ENCODE peak calls at places on chromosomes 11 and 22, in eight cellular contexts. F is hepatocyte, M is mucosa of descending colon, W is heart right ventricle, I is BE2C, Q is IMR-90, D is stomach, G is thoracic aorta. K is an unnamed sample.

GRCh38 chr11:72497731-72498130 is 63.4 kb upstream of the CLPB start:
- DNase-seq in F (no peak), M (no peak), W (no peak), I (no peak), Q (no peak), D (no peak), G (no peak), K (no peak)

GRCh38 chr22:30781271-30781875 is 86.7 kb downstream of the OSBP2 start:
- DNase-seq in F (no peak), M (no peak), W (no peak), I (no peak), Q (peak; percentile 16), D (no peak), G (no peak), K (no peak)

GRCh38 chr11:75423721-75424120 is 9.3 kb downstream of the KLHL35 start:
- DNase-seq in F (no peak), M (peak; percentile 21), W (no peak), I (no peak), Q (no peak), D (no peak), G (no peak), K (no peak)

GRCh38 chr11:17386331-17387084 is 2.0 kb downstream of the KCNJ11 start:
- DNase-seq in F (peak; percentile 74), M (peak; percentile 66), W (peak; percentile 60), I (peak; percentile 54), Q (peak; percentile 34), D (peak; percentile 80), G (peak; percentile 28), K (peak; percentile 54)

GRCh38 chr11:18001191-18001590 is 11.7 kb downstream of the SERGEF start:
- DNase-seq in F (no peak), M (no peak), W (no peak), I (no peak), Q (peak; percentile 57), D (no peak), G (no peak), K (no peak)

GRCh38 chr22:45578524-45579147 is 76.0 kb downstream of the FBLN1 start:
- DNase-seq in F (peak; percentile 2), M (no peak), W (no peak), I (no peak), Q (no peak), D (no peak), G (no peak), K (peak; percentile 21)

GRCh38 chr22:30730351-30730750 is 35.7 kb downstream of the OSBP2 start:
- DNase-seq in F (no peak), M (no peak), W (no peak), I (no peak), Q (peak; percentile 64), D (no peak), G (no peak), K (no peak)

GRCh38 chr11:65549088-65549487 is 9.1 kb downstream of the LTBP3 start:
- DNase-seq in F (no peak), M (no peak), W (no peak), I (no peak), Q (no peak), D (no peak), G (no peak), K (no peak)

GRCh38 chr11:112617977-112618829 is 343.0 kb upstream of the NCAM1 start:
- DNase-seq in F (no peak), M (no peak), W (no peak), I (peak; percentile 71), Q (no peak), D (no peak), G (no peak), K (no peak)

GRCh38 chr22:27972732-27973698 is 54.0 kb upstream of the PITPNB start:
- DNase-seq in F (no peak), M (no peak), W (no peak), I (no peak), Q (peak; percentile 50), D (no peak), G (no peak), K (no peak)

GRCh38 chr22:48918585-48919186 is 909.0 kb downstream of the BRD1 start:
- DNase-seq in F (peak; percentile 45), M (no peak), W (no peak), I (no peak), Q (no peak), D (peak; percentile 13), G (no peak), K (no peak)

GRCh38 chr11:134486106-134486505 is 74.1 kb upstream of the B3GAT1 start:
- DNase-seq in F (no peak), M (no peak), W (no peak), I (no peak), Q (no peak), D (no peak), G (no peak), K (no peak)

DNA sequence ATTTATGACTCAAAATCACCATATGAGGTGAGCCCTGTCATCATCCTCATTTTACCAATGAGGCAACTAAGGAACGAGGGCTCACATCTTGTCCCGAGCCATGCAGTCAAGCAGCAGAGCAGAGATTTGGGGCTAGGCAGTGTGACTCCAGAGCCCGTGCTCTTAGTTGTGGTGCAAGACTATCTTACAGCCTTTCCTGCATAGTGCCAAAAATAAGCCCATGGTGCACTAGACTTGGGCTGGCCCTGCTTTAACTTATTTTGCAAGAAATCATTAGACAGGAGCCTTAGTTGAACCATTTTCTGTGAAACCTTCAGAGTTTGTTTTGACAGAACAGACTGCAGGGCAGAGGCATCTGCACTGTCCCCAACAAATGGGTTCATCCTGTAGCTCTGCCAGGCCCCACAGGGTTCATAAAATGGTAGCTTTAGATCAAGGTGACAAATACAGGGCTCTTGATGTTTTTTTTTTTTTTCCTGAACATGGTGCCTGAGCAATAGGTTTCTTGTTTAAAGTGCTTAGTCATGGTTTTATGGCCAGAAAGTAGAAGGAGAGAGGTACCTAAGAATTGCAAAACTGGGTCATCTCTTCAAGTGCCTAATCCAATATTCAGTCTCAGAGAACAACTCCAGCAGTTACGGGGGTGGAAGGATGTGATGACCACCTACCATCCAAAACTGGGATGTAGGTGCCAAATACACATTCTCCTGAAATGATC is 56.6 kb downstream of the BMAL1 start:
- DNase-seq in F (no peak), M (no peak), W (no peak), I (no peak), Q (no peak), D (no peak), G (no peak), K (no peak)
- H3K4me1 ChIP-seq in F (peaks cover 9% of the 10 kb centered on the region), M (peaks cover 29% of the 10 kb centered on the region), W (peaks cover 10% of the 10 kb centered on the region), I (peaks cover 4% of the 10 kb centered on the region), Q (peaks cover 21% of the 10 kb centered on the region), D (peaks cover 83% of the 10 kb centered on the region), G (peaks cover 46% of the 10 kb centered on the region), K (peaks cover 39% of the 10 kb centered on the region)

GRCh38 chr11:3046641-3047040 is 10.6 kb downstream of the CARS1 start:
- DNase-seq in F (no peak), M (no peak), W (no peak), I (no peak), Q (no peak), D (no peak), G (no peak), K (no peak)

GRCh38 chr11:3047637-3048036 is 9.6 kb downstream of the CARS1 start:
- DNase-seq in F (no peak), M (no peak), W (no peak), I (no peak), Q (no peak), D (no peak), G (no peak), K (no peak)

GRCh38 chr11:3044004-3044403 is 13.2 kb downstream of the CARS1 start:
- DNase-seq in F (no peak), M (no peak), W (no peak), I (no peak), Q (peak; percentile 24), D (no peak), G (no peak), K (no peak)

GRCh38 chr11:3044915-3045314 is 12.3 kb downstream of the CARS1 start:
- DNase-seq in F (no peak), M (no peak), W (no peak), I (no peak), Q (no peak), D (no peak), G (no peak), K (no peak)

DNA sequence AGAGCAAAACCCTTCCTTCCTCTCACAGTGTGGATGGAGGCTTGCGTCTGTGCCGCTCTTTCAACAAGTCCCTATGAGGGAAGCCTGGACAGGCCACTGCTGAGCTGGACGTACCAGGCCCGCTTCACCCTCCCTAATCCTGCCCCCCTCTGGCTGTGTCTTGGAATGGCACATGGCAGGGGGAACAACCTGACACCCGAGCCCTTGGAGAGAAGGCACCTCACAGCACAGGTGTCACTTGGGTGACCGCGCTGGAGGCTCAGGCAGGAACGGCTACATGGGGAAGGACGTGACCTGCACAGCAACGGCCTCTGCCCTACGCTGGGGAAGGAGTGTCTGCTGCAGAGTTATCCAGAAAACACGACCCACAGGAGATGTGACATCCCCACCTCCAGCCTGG is 11.0 kb downstream of the CARS1 start:
- DNase-seq in F (no peak), M (no peak), W (no peak), I (no peak), Q (no peak), D (no peak), G (no peak), K (no peak)
- TF ChIP-seq CTCF in F (no peak), M (no peak), W (no peak), I (peak; percentile 6), Q (peak; percentile 20), D (no peak), G (no peak), K (no peak)

GRCh38 chr22:42918500-42918899 is 61.4 kb upstream of the ARFGAP3 start:
- DNase-seq in F (no peak), M (peak; percentile 8), W (no peak), I (no peak), Q (no peak), D (no peak), G (no peak), K (no peak)
- H3K4me1 ChIP-seq in F (peaks cover 36% of the 10 kb centered on the region), M (peaks cover 19% of the 10 kb centered on the region), W (peaks cover 17% of the 10 kb centered on the region), I (no peaks in the 10 kb centered on the region), Q (peaks cover 16% of the 10 kb centered on the region), D (peaks cover 93% of the 10 kb centered on the region), G (peaks cover 56% of the 10 kb centered on the region), K (peaks cover 3% of the 10 kb centered on the region)

GRCh38 chr11:9096427-9096826 is 5.0 kb upstream of the SCUBE2 start:
- DNase-seq in F (no peak), M (no peak), W (no peak), I (no peak), Q (no peak), D (no peak), G (no peak), K (no peak)

GRCh38 chr11:9094420-9094819 is 3.0 kb upstream of the SCUBE2 start:
- DNase-seq in F (no peak), M (no peak), W (no peak), I (no peak), Q (no peak), D (no peak), G (no peak), K (no peak)

GRCh38 chr11:9092085-9092484 is 686 bp upstream of the SCUBE2 start:
- DNase-seq in F (no peak), M (peak; percentile 30), W (no peak), I (no peak), Q (no peak), D (no peak), G (no peak), K (no peak)

GRCh38 chr11:9092846-9093778 is 1.7 kb upstream of the SCUBE2 start:
- DNase-seq in F (no peak), M (no peak), W (no peak), I (no peak), Q (no peak), D (no peak), G (no peak), K (no peak)

DNA sequence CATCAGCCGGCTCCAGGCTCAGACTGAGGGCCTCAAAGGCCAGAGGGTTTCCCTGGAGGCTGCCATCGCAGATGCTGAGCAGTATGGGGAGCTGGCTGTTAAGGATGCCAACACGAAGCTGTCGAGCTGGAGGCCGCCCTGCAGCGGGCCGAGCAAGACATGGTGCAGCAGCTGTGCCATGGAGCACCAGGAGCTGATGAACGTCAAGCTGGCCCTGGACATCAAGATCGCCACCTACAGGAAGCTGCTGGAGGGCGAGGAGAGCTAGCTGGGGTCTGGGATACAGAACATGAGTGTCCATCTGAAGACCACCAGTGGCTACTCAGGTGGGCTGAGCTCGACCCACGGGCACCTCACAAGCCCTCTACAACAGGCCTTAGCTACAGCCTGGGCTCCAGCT is 4.0 kb upstream of the SCUBE2 start:
- DNase-seq in F (no peak), M (peak; percentile 49), W (no peak), I (no peak), Q (no peak), D (no peak), G (no peak), K (no peak)
- TF ChIP-seq CTCF in F (peak; percentile 7), M (no peak), W (no peak), I (peak; percentile 35), Q (peak; percentile 15), D (no peak), G (no peak), K (no peak)